ENCODE peak calls at places on chromosome 11, in ten cellular contexts. One of them, this sample, is unnamed.

GRCh38 chr11:123939317-123939716 is at the start of gene OR4D5:
- DNase-seq in GM23338: no peak
- DNase-seq in cardiac muscle cell: no peak
- DNase-seq in stomach: no peak
- DNase-seq in heart right ventricle: no peak
- DNase-seq in dorsolateral prefrontal cortex: no peak
- DNase-seq in ovary: no peak
- DNase-seq in fibroblast of lung: no peak
- DNase-seq in lower lobe of right lung: no peak
- DNase-seq in mesenchymal stem cell: no peak
- DNase-seq in this sample: no peak

GRCh38 chr11:117600261-117600783 is 196.7 kb downstream of the DSCAML1 start:
- DNase-seq in GM23338: no peak
- DNase-seq in cardiac muscle cell: no peak
- DNase-seq in stomach: no peak
- DNase-seq in heart right ventricle: no peak
- DNase-seq in dorsolateral prefrontal cortex: peak; percentile 84
- DNase-seq in ovary: no peak
- DNase-seq in fibroblast of lung: no peak
- DNase-seq in lower lobe of right lung: no peak
- DNase-seq in mesenchymal stem cell: no peak
- DNase-seq in this sample: peak; percentile 48

GRCh38 chr11:134583397-134583990 is 171.5 kb upstream of the B3GAT1 start:
- DNase-seq in GM23338: no peak
- DNase-seq in cardiac muscle cell: no peak
- DNase-seq in stomach: no peak
- DNase-seq in heart right ventricle: peak; percentile 3
- DNase-seq in dorsolateral prefrontal cortex: no peak
- DNase-seq in ovary: no peak
- DNase-seq in fibroblast of lung: no peak
- DNase-seq in lower lobe of right lung: no peak
- DNase-seq in mesenchymal stem cell: no peak
- DNase-seq in this sample: no peak

GRCh38 chr11:206516-207212 is 535 bp downstream of the BET1L start:
- DNase-seq in GM23338: peak; percentile 27
- DNase-seq in cardiac muscle cell: peak; percentile 37
- DNase-seq in stomach: peak; percentile 40
- DNase-seq in heart right ventricle: no peak
- DNase-seq in dorsolateral prefrontal cortex: peak; percentile 29
- DNase-seq in ovary: no peak
- DNase-seq in fibroblast of lung: no peak
- DNase-seq in lower lobe of right lung: peak; percentile 55
- DNase-seq in mesenchymal stem cell: peak; percentile 42
- DNase-seq in this sample: peak; percentile 73

GRCh38 chr11:122769126-122769780 is 69.0 kb upstream of the CRTAM start:
- DNase-seq in GM23338: no peak
- DNase-seq in cardiac muscle cell: no peak
- DNase-seq in stomach: no peak
- DNase-seq in heart right ventricle: no peak
- DNase-seq in dorsolateral prefrontal cortex: no peak
- DNase-seq in ovary: no peak
- DNase-seq in fibroblast of lung: peak; percentile 54
- DNase-seq in lower lobe of right lung: no peak
- DNase-seq in mesenchymal stem cell: no peak
- DNase-seq in this sample: no peak

GRCh38 chr11:84524422-84525051 is 1102.6 kb downstream of the DLG2 start:
- DNase-seq in GM23338: peak; percentile 46
- DNase-seq in cardiac muscle cell: no peak
- DNase-seq in stomach: no peak
- DNase-seq in heart right ventricle: no peak
- DNase-seq in dorsolateral prefrontal cortex: no peak
- DNase-seq in ovary: no peak
- DNase-seq in fibroblast of lung: peak; percentile 29
- DNase-seq in lower lobe of right lung: no peak
- DNase-seq in mesenchymal stem cell: peak; percentile 28
- DNase-seq in this sample: no peak

GRCh38 chr11:128552783-128553661 is 34.3 kb downstream of the ETS1 start:
- DNase-seq in GM23338: no peak
- DNase-seq in cardiac muscle cell: no peak
- DNase-seq in stomach: no peak
- DNase-seq in heart right ventricle: no peak
- DNase-seq in dorsolateral prefrontal cortex: peak; percentile 72
- DNase-seq in ovary: no peak
- DNase-seq in fibroblast of lung: peak; percentile 61
- DNase-seq in lower lobe of right lung: no peak
- DNase-seq in mesenchymal stem cell: peak; percentile 91
- DNase-seq in this sample: no peak

GRCh38 chr11:105577645-105578044 is 32.2 kb upstream of the GRIA4 start:
- DNase-seq in GM23338: no peak
- DNase-seq in cardiac muscle cell: peak; percentile 15
- DNase-seq in stomach: no peak
- DNase-seq in heart right ventricle: no peak
- DNase-seq in dorsolateral prefrontal cortex: no peak
- DNase-seq in ovary: no peak
- DNase-seq in fibroblast of lung: peak; percentile 2
- DNase-seq in lower lobe of right lung: no peak
- DNase-seq in mesenchymal stem cell: peak; percentile 55
- DNase-seq in this sample: no peak

GRCh38 chr11:114395776-114396175 is 4.5 kb downstream of the C11orf71 start:
- DNase-seq in GM23338: peak; percentile 67
- DNase-seq in cardiac muscle cell: no peak
- DNase-seq in stomach: no peak
- DNase-seq in heart right ventricle: no peak
- DNase-seq in dorsolateral prefrontal cortex: no peak
- DNase-seq in ovary: no peak
- DNase-seq in fibroblast of lung: no peak
- DNase-seq in lower lobe of right lung: no peak
- DNase-seq in mesenchymal stem cell: no peak
- DNase-seq in this sample: no peak

GRCh38 chr11:91194551-91194950 is 971.7 kb upstream of the CHORDC1 start:
- DNase-seq in GM23338: no peak
- DNase-seq in cardiac muscle cell: no peak
- DNase-seq in stomach: no peak
- DNase-seq in heart right ventricle: no peak
- DNase-seq in dorsolateral prefrontal cortex: no peak
- DNase-seq in ovary: no peak
- DNase-seq in fibroblast of lung: no peak
- DNase-seq in lower lobe of right lung: no peak
- DNase-seq in mesenchymal stem cell: no peak
- DNase-seq in this sample: no peak

GRCh38 chr11:69883292-69884255 is 64.4 kb upstream of the FGF3 start:
- DNase-seq in GM23338: no peak
- DNase-seq in cardiac muscle cell: no peak
- DNase-seq in stomach: no peak
- DNase-seq in heart right ventricle: no peak
- DNase-seq in dorsolateral prefrontal cortex: no peak
- DNase-seq in ovary: no peak
- DNase-seq in fibroblast of lung: no peak
- DNase-seq in lower lobe of right lung: peak; percentile 26
- DNase-seq in mesenchymal stem cell: no peak
- DNase-seq in this sample: no peak

GRCh38 chr11:43943931-43944751 is 1.7 kb downstream of the C11orf96 start:
- DNase-seq in GM23338: peak; percentile 43
- DNase-seq in cardiac muscle cell: peak; percentile 47
- DNase-seq in stomach: no peak
- DNase-seq in heart right ventricle: no peak
- DNase-seq in dorsolateral prefrontal cortex: no peak
- DNase-seq in ovary: peak; percentile 53
- DNase-seq in fibroblast of lung: peak; percentile 66
- DNase-seq in lower lobe of right lung: peak; percentile 53
- DNase-seq in mesenchymal stem cell: no peak
- DNase-seq in this sample: peak; percentile 74

GRCh38 chr11:47186937-47187681 is 875 bp upstream of the PACSIN3 start:
- DNase-seq in GM23338: peak; percentile 91
- DNase-seq in cardiac muscle cell: peak; percentile 86
- DNase-seq in stomach: peak; percentile 59
- DNase-seq in heart right ventricle: peak; percentile 85
- DNase-seq in dorsolateral prefrontal cortex: no peak
- DNase-seq in ovary: peak; percentile 62
- DNase-seq in fibroblast of lung: peak; percentile 48
- DNase-seq in lower lobe of right lung: peak; percentile 67
- DNase-seq in mesenchymal stem cell: peak; percentile 74
- DNase-seq in this sample: peak; percentile 89

GRCh38 chr11:95922099-95922498 is 1.8 kb downstream of the MTMR2 start:
- DNase-seq in GM23338: no peak
- DNase-seq in cardiac muscle cell: no peak
- DNase-seq in stomach: no peak
- DNase-seq in heart right ventricle: no peak
- DNase-seq in dorsolateral prefrontal cortex: no peak
- DNase-seq in ovary: no peak
- DNase-seq in fibroblast of lung: no peak
- DNase-seq in lower lobe of right lung: no peak
- DNase-seq in mesenchymal stem cell: peak; percentile 32
- DNase-seq in this sample: no peak
- H3K4me3 ChIP-seq in GM23338: peak overlapping the region; percentile 75
- H3K4me3 ChIP-seq in cardiac muscle cell: no peak overlapping the region
- H3K4me3 ChIP-seq in stomach: peak overlapping the region; percentile 75
- H3K4me3 ChIP-seq in heart right ventricle: no peak overlapping the region
- H3K4me3 ChIP-seq in dorsolateral prefrontal cortex: peak overlapping the region; percentile 78
- H3K4me3 ChIP-seq in ovary: no peak overlapping the region
- H3K4me3 ChIP-seq in fibroblast of lung: peak overlapping the region; percentile 85
- H3K4me3 ChIP-seq in lower lobe of right lung: no peak overlapping the region
- H3K4me3 ChIP-seq in mesenchymal stem cell: no peak overlapping the region
- H3K4me3 ChIP-seq in this sample: no peak overlapping the region

DNA sequence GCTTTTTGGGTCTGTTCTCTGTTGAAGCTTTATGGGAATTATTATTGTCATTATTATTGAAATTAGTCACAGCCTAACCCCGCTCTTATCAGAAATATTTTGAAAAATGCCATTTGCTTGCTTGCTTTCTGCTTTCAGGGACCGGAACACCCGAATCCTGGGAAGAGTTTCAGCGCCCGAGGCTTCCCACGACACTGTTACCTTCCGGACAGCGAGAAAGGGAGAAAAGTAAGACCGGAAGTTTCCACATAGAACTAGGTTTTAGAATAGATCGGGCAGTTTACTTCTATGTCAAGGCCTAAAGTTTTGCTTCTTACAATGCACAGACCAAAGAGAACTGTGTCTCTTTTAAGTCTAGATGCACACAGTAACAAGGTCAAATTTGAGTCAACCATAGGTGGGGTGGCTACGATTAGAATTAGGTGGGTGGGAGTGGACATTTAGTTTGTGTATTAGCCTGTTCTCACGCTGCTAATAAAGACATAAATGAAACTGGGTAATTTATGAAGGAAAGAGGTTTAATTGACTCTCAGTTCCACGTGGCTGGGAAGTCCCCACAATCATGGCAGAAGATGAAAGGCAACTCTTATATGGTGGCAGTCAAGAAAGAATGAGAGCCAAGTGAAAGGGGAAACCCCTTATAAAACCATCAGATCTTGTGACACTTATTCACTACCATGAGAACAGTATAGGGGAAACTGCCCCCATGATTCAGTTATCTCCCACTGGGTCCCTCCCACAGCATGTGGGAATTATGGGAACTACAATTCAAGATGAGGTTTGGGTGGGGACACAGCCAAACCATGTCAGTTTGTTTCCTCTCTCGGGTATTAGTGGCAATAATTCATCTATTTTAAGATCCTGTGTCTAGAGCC is 12.9 kb downstream of the MPEG1 start:
- DNase-seq in GM23338: no peak
- DNase-seq in cardiac muscle cell: no peak
- DNase-seq in stomach: no peak
- DNase-seq in heart right ventricle: no peak
- DNase-seq in dorsolateral prefrontal cortex: no peak
- DNase-seq in ovary: no peak
- DNase-seq in fibroblast of lung: no peak
- DNase-seq in lower lobe of right lung: no peak
- DNase-seq in mesenchymal stem cell: no peak
- DNase-seq in this sample: no peak
- H3K27ac ChIP-seq in GM23338: no peak overlapping the region
- H3K27ac ChIP-seq in cardiac muscle cell: no peak overlapping the region
- H3K27ac ChIP-seq in stomach: no peak overlapping the region
- H3K27ac ChIP-seq in heart right ventricle: no peak overlapping the region
- H3K27ac ChIP-seq in dorsolateral prefrontal cortex: no peak overlapping the region
- H3K27ac ChIP-seq in ovary: no peak overlapping the region
- H3K27ac ChIP-seq in fibroblast of lung: no peak overlapping the region
- H3K27ac ChIP-seq in lower lobe of right lung: no peak overlapping the region
- H3K27ac ChIP-seq in mesenchymal stem cell: no peak overlapping the region
- H3K27ac ChIP-seq in this sample: no peak overlapping the region

GRCh38 chr11:60840711-60841430 is 1.0 kb upstream of the CCDC86 start:
- DNase-seq in GM23338: no peak
- DNase-seq in cardiac muscle cell: no peak
- DNase-seq in stomach: no peak
- DNase-seq in heart right ventricle: peak; percentile 79
- DNase-seq in dorsolateral prefrontal cortex: no peak
- DNase-seq in ovary: peak; percentile 53
- DNase-seq in fibroblast of lung: peak; percentile 95
- DNase-seq in lower lobe of right lung: no peak
- DNase-seq in mesenchymal stem cell: peak; percentile 86
- DNase-seq in this sample: peak; percentile 76
- H3K4me3 ChIP-seq in GM23338: peak overlapping the region; percentile 93
- H3K4me3 ChIP-seq in cardiac muscle cell: no peak overlapping the region
- H3K4me3 ChIP-seq in stomach: peak overlapping the region; percentile 99
- H3K4me3 ChIP-seq in heart right ventricle: peak overlapping the region; percentile 77
- H3K4me3 ChIP-seq in dorsolateral prefrontal cortex: peak overlapping the region; percentile 96
- H3K4me3 ChIP-seq in ovary: no peak overlapping the region
- H3K4me3 ChIP-seq in fibroblast of lung: no peak overlapping the region
- H3K4me3 ChIP-seq in lower lobe of right lung: peak overlapping the region; percentile 98
- H3K4me3 ChIP-seq in mesenchymal stem cell: no peak overlapping the region
- H3K4me3 ChIP-seq in this sample: no peak overlapping the region

GRCh38 chr11:68402355-68403031 is 58.1 kb upstream of the PPP6R3 start:
- DNase-seq in GM23338: peak; percentile 59
- DNase-seq in cardiac muscle cell: no peak
- DNase-seq in stomach: no peak
- DNase-seq in heart right ventricle: no peak
- DNase-seq in dorsolateral prefrontal cortex: no peak
- DNase-seq in ovary: no peak
- DNase-seq in fibroblast of lung: no peak
- DNase-seq in lower lobe of right lung: no peak
- DNase-seq in mesenchymal stem cell: no peak
- DNase-seq in this sample: no peak

GRCh38 chr11:68403424-68403823 is 57.1 kb upstream of the PPP6R3 start:
- DNase-seq in GM23338: no peak
- DNase-seq in cardiac muscle cell: no peak
- DNase-seq in stomach: no peak
- DNase-seq in heart right ventricle: no peak
- DNase-seq in dorsolateral prefrontal cortex: no peak
- DNase-seq in ovary: no peak
- DNase-seq in fibroblast of lung: no peak
- DNase-seq in lower lobe of right lung: peak; percentile 45
- DNase-seq in mesenchymal stem cell: no peak
- DNase-seq in this sample: no peak

GRCh38 chr11:68399916-68400315 is 60.6 kb upstream of the PPP6R3 start:
- DNase-seq in GM23338: no peak
- DNase-seq in cardiac muscle cell: no peak
- DNase-seq in stomach: no peak
- DNase-seq in heart right ventricle: no peak
- DNase-seq in dorsolateral prefrontal cortex: no peak
- DNase-seq in ovary: no peak
- DNase-seq in fibroblast of lung: no peak
- DNase-seq in lower lobe of right lung: no peak
- DNase-seq in mesenchymal stem cell: no peak
- DNase-seq in this sample: no peak

GRCh38 chr11:68403831-68404230 is 56.7 kb upstream of the PPP6R3 start:
- DNase-seq in GM23338: no peak
- DNase-seq in cardiac muscle cell: no peak
- DNase-seq in stomach: no peak
- DNase-seq in heart right ventricle: no peak
- DNase-seq in dorsolateral prefrontal cortex: no peak
- DNase-seq in ovary: no peak
- DNase-seq in fibroblast of lung: no peak
- DNase-seq in lower lobe of right lung: no peak
- DNase-seq in mesenchymal stem cell: no peak
- DNase-seq in this sample: no peak

GRCh38 chr11:68401856-68402255 is 58.7 kb upstream of the PPP6R3 start:
- DNase-seq in GM23338: no peak
- DNase-seq in cardiac muscle cell: no peak
- DNase-seq in stomach: no peak
- DNase-seq in heart right ventricle: no peak
- DNase-seq in dorsolateral prefrontal cortex: no peak
- DNase-seq in ovary: no peak
- DNase-seq in fibroblast of lung: no peak
- DNase-seq in lower lobe of right lung: no peak
- DNase-seq in mesenchymal stem cell: no peak
- DNase-seq in this sample: no peak
- H3K27ac ChIP-seq in GM23338: no peak overlapping the region
- H3K27ac ChIP-seq in cardiac muscle cell: no peak overlapping the region
- H3K27ac ChIP-seq in stomach: no peak overlapping the region
- H3K27ac ChIP-seq in heart right ventricle: peak overlapping the region; percentile 93
- H3K27ac ChIP-seq in dorsolateral prefrontal cortex: no peak overlapping the region
- H3K27ac ChIP-seq in ovary: no peak overlapping the region
- H3K27ac ChIP-seq in fibroblast of lung: no peak overlapping the region
- H3K27ac ChIP-seq in lower lobe of right lung: no peak overlapping the region
- H3K27ac ChIP-seq in mesenchymal stem cell: no peak overlapping the region
- H3K27ac ChIP-seq in this sample: peak overlapping the region; percentile 92

This sample was measured in sigmoid colon.